ENCODE peak calls at places on chromosomes 13 and 19, in four cellular contexts. Y is H1, W is K562, H is GM12878. P is an unnamed sample.

GRCh38 chr13:99434258-99434788 is 66.9 kb upstream of the TM9SF2 start:
- DNase-seq in Y (no peak), H (no peak), W (peak; percentile 68), P (peak; percentile 17)

GRCh38 chr19:57321164-57321563 is 892 bp downstream of the ZNF543 start:
- DNase-seq in W (no peak), Y (no peak), H (no peak), P (no peak)

GRCh38 chr19:11881151-11881800 is 6.3 kb upstream of the ZNF69 start:
- DNase-seq in W (peak; percentile 56), H (peak; percentile 17), Y (peak; percentile 47), P (peak; percentile 49)

GRCh38 chr13:36146513-36147276 is 15.5 kb upstream of the DCLK1 start:
- DNase-seq in W (no peak), Y (no peak), H (no peak), P (no peak)

GRCh38 chr19:10766681-10767201 is 48.9 kb downstream of the DNM2 start:
- DNase-seq in Y (no peak), H (no peak), W (no peak), P (no peak)

GRCh38 chr19:46963093-46963734 is 56.4 kb upstream of the NPAS1 start:
- DNase-seq in H (no peak), Y (no peak), W (no peak), P (no peak)

GRCh38 chr19:47742636-47743035 is 2.7 kb upstream of the NOP53 start:
- DNase-seq in W (no peak), Y (no peak), H (no peak), P (no peak)

GRCh38 chr13:63381078-63381859 is 1965.6 kb upstream of the PCDH20 start:
- DNase-seq in H (no peak), W (no peak), Y (no peak), P (no peak)

GRCh38 chr13:45219938-45220375 is 19.1 kb upstream of the KCTD4 start:
- DNase-seq in W (no peak), Y (no peak), H (no peak), P (no peak)

GRCh38 chr13:111667757-111668156 is 347.3 kb downstream of the TEX29 start:
- DNase-seq in Y (no peak), W (no peak), H (no peak), P (no peak)

GRCh38 chr19:2049741-2050348 is 1.2 kb downstream of the MKNK2 start:
- DNase-seq in Y (no peak), H (no peak), W (peak; percentile 53), P (peak; percentile 75)

GRCh38 chr19:15779756-15780476 is 7.5 kb upstream of the OR10H5 start:
- DNase-seq in Y (no peak), W (no peak), H (no peak), P (peak; percentile 45)

GRCh38 chr13:24683833-24684599 is 3.8 kb downstream of the ATP12A start:
- DNase-seq in Y (no peak), H (no peak), W (peak; percentile 88), P (peak; percentile 43)

GRCh38 chr19:2207991-2208860 is 27.9 kb downstream of the PLEKHJ1 start:
- DNase-seq in Y (no peak), W (peak; percentile 57), H (no peak), P (no peak)

GRCh38 chr13:45695198-45695730 is 6.9 kb upstream of the CBY2 start:
- DNase-seq in W (no peak), Y (no peak), H (peak; percentile 68), P (no peak)

GRCh38 chr19:7665076-7665475 is 3.8 kb upstream of the RETN start:
- DNase-seq in W (no peak), H (no peak), Y (no peak), P (no peak)

GRCh38 chr13:26909515-26909914 is 148.9 kb upstream of the GPR12 start:
- DNase-seq in H (no peak), W (no peak), Y (no peak), P (no peak)

GRCh38 chr13:39451301-39451700 is 151.7 kb downstream of the LHFPL6 start:
- DNase-seq in H (no peak), W (no peak), Y (no peak), P (no peak)

GRCh38 chr13:20160346-20161274 is at the start of gene GJA3:
- DNase-seq in W (peak; percentile 67), Y (no peak), H (no peak), P (no peak)

GRCh38 chr19:46906221-46906620 is 45.4 kb downstream of the ARHGAP35 start:
- DNase-seq in H (no peak), W (no peak), Y (no peak), P (no peak)

GRCh38 chr19:49413348-49413747 is 9.9 kb downstream of the PTH2 start:
- DNase-seq in H (no peak), W (no peak), Y (no peak), P (no peak)

GRCh38 chr13:113491982-113492381 is 1.5 kb upstream of the DCUN1D2 start:
- DNase-seq in H (no peak), Y (no peak), W (no peak), P (no peak)

GRCh38 chr13:73334459-73334858 is 275.7 kb downstream of the KLF5 start:
- DNase-seq in H (no peak), Y (no peak), W (no peak), P (no peak)

GRCh38 chr13:31369213-31369612 is 169.4 kb downstream of the B3GLCT start:
- DNase-seq in Y (no peak), W (no peak), H (no peak), P (no peak)

GRCh38 chr13:111530137-111530536 is 209.7 kb downstream of the TEX29 start:
- DNase-seq in Y (no peak), H (no peak), W (no peak), P (no peak)

GRCh38 chr13:28705734-28706133 is 13.0 kb downstream of the SLC46A3 start:
- DNase-seq in W (no peak), Y (no peak), H (no peak), P (no peak)

GRCh38 chr19:344625-345319 is at the start of gene MIER2:
- DNase-seq in Y (peak; percentile 44), H (peak; percentile 16), W (peak; percentile 98), P (peak; percentile 50)

GRCh38 chr13:94952787-94953186 is 240.4 kb upstream of the SOX21 start:
- DNase-seq in Y (no peak), H (no peak), W (no peak), P (no peak)

GRCh38 chr13:96053003-96053703 is at the start of gene UGGT2:
- DNase-seq in H (peak; percentile 64), W (peak; percentile 92), Y (peak; percentile 59), P (peak; percentile 85)

GRCh38 chr19:45497791-45498190 is 452 bp upstream of the PPM1N start:
- DNase-seq in W (no peak), H (no peak), Y (no peak), P (no peak)

GRCh38 chr13:55948175-55948574 is 1192.5 kb upstream of the PRR20A start:
- DNase-seq in Y (no peak), W (no peak), H (no peak), P (no peak)

GRCh38 chr13:78608254-78608704 is 4.9 kb upstream of the POU4F1 start:
- DNase-seq in Y (no peak), W (no peak), H (no peak), P (no peak)

GRCh38 chr13:36059366-36059765 is 71.8 kb downstream of the DCLK1 start:
- DNase-seq in Y (no peak), W (no peak), H (no peak), P (no peak)

GRCh38 chr13:23182142-23182541 is 1.4 kb downstream of the SGCG start:
- DNase-seq in Y (no peak), H (no peak), W (no peak), P (no peak)

GRCh38 chr13:31761951-31762350 is 22.6 kb downstream of the RXFP2 start:
- DNase-seq in Y (no peak), W (no peak), H (no peak), P (no peak)

GRCh38 chr13:98216135-98216565 is 39.1 kb upstream of the RNF113B start:
- DNase-seq in Y (no peak), H (no peak), W (no peak), P (no peak)

GRCh38 chr13:107275312-107275711 is 707.4 kb upstream of the ARGLU1 start:
- DNase-seq in Y (no peak), H (no peak), W (no peak), P (no peak)

GRCh38 chr13:108919036-108919907 is 289.9 kb downstream of the MYO16 start:
- DNase-seq in Y (no peak), W (no peak), H (no peak), P (no peak)

GRCh38 chr13:108915634-108916497 is 286.5 kb downstream of the MYO16 start:
- DNase-seq in H (peak; percentile 52), W (peak; percentile 51), Y (peak; percentile 25), P (peak; percentile 91)

GRCh38 chr13:108911807-108912206 is 282.4 kb downstream of the MYO16 start:
- DNase-seq in H (no peak), Y (no peak), W (no peak), P (no peak)

GRCh38 chr13:108917581-108917980 is 288.2 kb downstream of the MYO16 start:
- DNase-seq in Y (no peak), W (no peak), H (no peak), P (no peak)

DNA sequence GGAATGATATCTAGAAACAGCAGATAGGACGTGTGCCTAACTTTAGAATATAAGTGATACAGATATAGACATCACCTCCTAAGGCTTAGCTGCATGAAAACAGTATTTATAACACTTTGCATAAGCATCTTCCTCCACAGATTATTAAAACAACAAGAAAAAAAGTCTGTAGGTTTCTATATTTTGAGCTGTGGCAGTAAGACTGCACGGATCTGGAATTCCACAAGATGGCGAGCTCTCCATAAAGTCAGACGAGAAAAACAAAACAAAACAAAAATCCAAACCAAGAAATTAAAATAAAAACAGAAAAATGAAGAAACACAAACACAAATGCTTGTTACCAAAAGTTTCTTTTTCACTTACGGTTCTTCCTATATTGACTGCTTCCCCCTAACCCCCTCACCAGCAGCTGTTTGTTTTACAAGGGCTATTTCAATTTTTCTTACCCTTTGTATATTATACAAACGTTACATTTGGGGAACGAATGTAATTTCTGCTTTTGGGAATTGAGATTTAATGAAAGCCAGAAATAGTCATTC is 285.8 kb downstream of the MYO16 start:
- DNase-seq in H (no peak), Y (no peak), W (no peak), P (peak; percentile 24)
- TF ChIP-seq ATF3 in H (no peak), Y (no peak), W (no peak), P (no peak)

DNA sequence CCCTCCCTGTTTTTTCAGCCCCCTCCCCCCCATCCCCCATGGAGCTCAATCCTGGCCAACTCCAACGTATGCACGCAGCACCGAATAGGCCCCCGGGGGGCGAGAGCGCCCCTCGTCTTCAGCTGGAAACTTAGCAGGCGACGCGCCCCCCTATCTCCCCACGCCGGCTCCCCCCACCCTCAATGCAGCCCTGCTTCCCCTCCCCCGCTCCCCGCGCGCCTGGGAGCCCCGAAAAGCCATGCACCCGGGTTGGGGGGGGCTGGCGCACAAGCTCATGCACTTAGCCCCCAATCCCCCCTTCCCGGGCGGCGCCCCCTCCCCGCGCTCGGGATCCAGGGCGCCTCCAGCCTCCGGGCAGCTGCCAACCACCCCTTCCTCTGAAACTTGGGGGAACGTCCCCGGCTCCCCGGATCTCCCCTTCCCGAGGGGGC is 508 bp downstream of the ZBTB7A start:
- DNase-seq in W (no peak), Y (no peak), H (no peak), P (no peak)
- TF ChIP-seq TAF1 in W (peak; percentile 87), Y (no peak), H (peak; percentile 40), P (no peak)

DNA sequence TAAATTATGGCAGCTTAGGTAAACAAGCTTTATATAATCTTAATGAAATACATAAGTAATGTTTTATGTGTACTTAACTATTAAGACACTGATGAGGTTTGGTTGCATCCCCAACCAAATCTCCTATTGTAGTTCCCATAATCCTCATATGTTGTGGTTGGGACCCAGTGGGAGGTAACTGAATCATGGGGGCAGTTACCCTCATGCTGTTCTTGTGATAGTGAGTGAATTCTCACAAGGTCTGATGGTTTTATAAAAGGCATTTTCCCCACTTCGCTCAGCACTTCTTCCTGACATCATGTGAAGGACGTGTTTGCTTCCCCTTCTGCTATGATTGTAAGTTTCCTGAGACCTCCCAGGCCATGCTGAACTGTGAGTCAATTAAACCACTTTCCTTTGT is 212.7 kb downstream of the DIAPH3 start:
- DNase-seq in H (no peak), W (no peak), Y (no peak), P (no peak)
- TF ChIP-seq HDAC2 in H (no peak), W (no peak), Y (no peak), P (no peak)

GRCh38 chr13:46951516-46951915 is 54.7 kb upstream of the HTR2A start:
- DNase-seq in H (no peak), W (no peak), Y (no peak), P (no peak)
- TF ChIP-seq ATF3 in H (no peak), W (no peak), Y (no peak), P (no peak)

P was measured in HepG2.